ENCODE peak calls at places on chromosomes 4 and X, in four cellular contexts. S, R, E and Y are unnamed samples.

GRCh38 chrX:12405306-12405705 is 267.0 kb downstream of the FRMPD4 start:
- DNase-seq in S (no peak), R (no peak), E (no peak), Y (no peak)

GRCh38 chr4:184695178-184695896 is 38.6 kb downstream of the CENPU start:
- DNase-seq in S (no peak), R (no peak), E (no peak), Y (no peak)

GRCh38 chrX:5415738-5416137 is 812.9 kb downstream of the NLGN4X start:
- DNase-seq in S (no peak), R (no peak), E (no peak), Y (no peak)

GRCh38 chrX:153922932-153923857 is 2.9 kb downstream of the ARHGAP4 start:
- DNase-seq in S (peak; percentile 89), R (no peak), E (peak; percentile 91), Y (peak; percentile 72)

GRCh38 chr4:169618286-169618685 is 2.1 kb upstream of the CLCN3 start:
- DNase-seq in S (no peak), R (no peak), E (no peak), Y (no peak)

GRCh38 chrX:106780664-106781377 is 21.7 kb upstream of the TBC1D8B start:
- DNase-seq in S (no peak), R (no peak), E (no peak), Y (no peak)

GRCh38 chr4:53558981-53559620 is 32.2 kb downstream of the LNX1 start:
- DNase-seq in S (no peak), R (no peak), E (no peak), Y (no peak)

GRCh38 chrX:40012039-40012799 is 85.5 kb downstream of the BCOR start:
- DNase-seq in S (peak; percentile 58), R (no peak), E (peak; percentile 40), Y (no peak)

GRCh38 chrX:120476714-120477113 is 7.6 kb upstream of the LAMP2 start:
- DNase-seq in S (no peak), R (no peak), E (no peak), Y (no peak)

GRCh38 chrX:21723097-21723496 is 34.8 kb downstream of the SMPX start:
- DNase-seq in S (no peak), R (no peak), E (no peak), Y (peak; percentile 56)

GRCh38 chr4:23822181-23822580 is 67.7 kb downstream of the PPARGC1A start:
- DNase-seq in S (no peak), R (no peak), E (no peak), Y (no peak)

GRCh38 chr4:104395219-104395618 is 99.5 kb downstream of the CXXC4 start:
- DNase-seq in S (no peak), R (no peak), E (no peak), Y (peak; percentile 85)

GRCh38 chrX:42996861-42997260 is 218.9 kb upstream of the PPP1R2C start:
- DNase-seq in S (no peak), R (no peak), E (no peak), Y (no peak)

GRCh38 chrX:40644821-40645358 is 2.5 kb downstream of the CXorf38 start:
- DNase-seq in S (peak; percentile 68), R (peak; percentile 49), E (no peak), Y (no peak)

GRCh38 chr4:155405059-155405458 is 28.3 kb upstream of the MAP9 start:
- DNase-seq in S (no peak), R (no peak), E (no peak), Y (no peak)

GRCh38 chr4:153418581-153418980 is 47.6 kb upstream of the TMEM131L start:
- DNase-seq in S (no peak), R (no peak), E (no peak), Y (peak; percentile 34)

GRCh38 chrX:73867144-73867543 is 304.1 kb downstream of the CHIC1 start:
- DNase-seq in S (no peak), R (no peak), E (no peak), Y (peak; percentile 5)

GRCh38 chrX:153333271-153333670 is 682 bp upstream of the ZNF275 start:
- DNase-seq in S (no peak), R (no peak), E (no peak), Y (no peak)

GRCh38 chrX:48648299-48648698 is 35.3 kb upstream of the WAS start:
- DNase-seq in S (peak; percentile 59), R (no peak), E (peak; percentile 72), Y (peak; percentile 89)

GRCh38 chrX:138791551-138791950 is 80.0 kb upstream of the FGF13 start:
- DNase-seq in S (no peak), R (no peak), E (no peak), Y (no peak)

GRCh38 chrX:285076-285677 is 4.0 kb downstream of the PLCXD1 start:
- DNase-seq in S (no peak), R (no peak), E (no peak), Y (no peak)

GRCh38 chrX:290476-291166 is 9.4 kb downstream of the PLCXD1 start:
- DNase-seq in S (no peak), R (no peak), E (no peak), Y (no peak)

GRCh38 chrX:291411-291901 is 10.3 kb downstream of the PLCXD1 start:
- DNase-seq in S (no peak), R (no peak), E (peak; percentile 3), Y (no peak)

GRCh38 chrX:288561-288991 is 7.4 kb downstream of the PLCXD1 start:
- DNase-seq in S (no peak), R (no peak), E (no peak), Y (no peak)

DNA sequence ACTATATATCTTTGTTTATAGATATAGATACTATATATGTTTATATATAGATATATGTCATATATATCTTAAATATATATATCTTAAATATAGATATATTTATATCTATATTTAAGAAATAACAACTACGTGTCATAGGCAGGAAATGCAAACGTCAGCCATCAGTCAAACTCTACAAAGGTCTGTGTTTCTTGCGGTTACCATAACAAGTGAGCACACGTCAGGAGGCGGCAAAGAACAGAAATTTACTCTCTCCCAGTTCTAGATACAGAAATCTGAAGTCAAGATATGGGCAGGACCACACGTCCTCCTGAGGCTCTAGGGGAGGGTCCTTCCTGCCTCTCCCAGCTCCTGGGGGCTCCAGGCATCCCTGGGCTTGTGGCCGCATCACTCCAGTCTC is 6.5 kb downstream of the PLCXD1 start:
- DNase-seq in S (no peak), R (no peak), E (no peak), Y (no peak)
- H3K27ac ChIP-seq in S (no peak overlapping the region), R (no peak overlapping the region), E (no peak overlapping the region), Y (no peak overlapping the region)

GRCh38 chr4:99808260-99808857 is 8.3 kb upstream of the DAPP1 start:
- DNase-seq in S (no peak), R (peak; percentile 62), E (peak; percentile 88), Y (peak; percentile 78)
- H3K27me3 ChIP-seq in S (no peaks in the 10 kb centered on the region), R (no peaks in the 10 kb centered on the region), E (no peaks in the 10 kb centered on the region), Y (peaks cover 3% of the 10 kb centered on the region)

GRCh38 chr4:105967058-105967658 is 71.9 kb downstream of the NPNT start:
- DNase-seq in S (no peak), R (no peak), E (no peak), Y (no peak)
- H3K27ac ChIP-seq in S (peak overlapping the region; percentile 4), R (no peak overlapping the region), E (no peak overlapping the region), Y (no peak overlapping the region)

DNA sequence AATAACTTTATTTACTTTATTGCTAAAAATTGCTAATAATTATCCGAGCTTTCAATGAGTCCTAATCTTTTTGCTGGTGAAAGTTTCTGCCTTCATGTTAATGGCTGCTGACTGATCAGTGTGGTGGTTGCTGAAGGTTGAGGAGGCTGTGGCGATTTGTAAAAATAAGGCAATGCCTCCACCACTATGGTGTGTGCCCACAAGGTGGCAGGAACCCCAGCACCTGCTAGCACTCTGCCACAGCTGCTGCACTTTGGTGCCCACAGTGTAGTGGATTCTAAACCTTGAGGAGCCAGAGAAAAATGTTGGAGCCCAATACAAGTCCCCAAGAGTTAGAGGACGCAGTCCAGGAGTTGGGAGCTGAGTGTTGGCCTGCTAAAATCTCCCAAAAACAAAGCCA is 1237.1 kb downstream of the PCDH19 start:
- DNase-seq in S (no peak), R (no peak), E (no peak), Y (no peak)
- H3K27me3 ChIP-seq in S (peaks cover 4% of the 10 kb centered on the region), R (no peaks in the 10 kb centered on the region), E (peaks cover 22% of the 10 kb centered on the region), Y (no peaks in the 10 kb centered on the region)

GRCh38 chr4:82373816-82374740 is at the start of gene HNRNPD:
- DNase-seq in S (peak; percentile 99), R (peak; percentile 93), E (peak; percentile 100), Y (peak; percentile 100)

GRCh38 chr4:82372502-82372873 is 1.3 kb downstream of the HNRNPD start:
- DNase-seq in S (no peak), R (no peak), E (peak; percentile 55), Y (peak; percentile 61)

GRCh38 chr4:82372874-82373815 is 646 bp downstream of the HNRNPD start:
- DNase-seq in S (peak; percentile 72), R (peak; percentile 69), E (peak; percentile 94), Y (peak; percentile 92)

GRCh38 chr4:82367438-82368097 is 6.2 kb downstream of the HNRNPD start:
- DNase-seq in S (no peak), R (no peak), E (no peak), Y (no peak)

DNA sequence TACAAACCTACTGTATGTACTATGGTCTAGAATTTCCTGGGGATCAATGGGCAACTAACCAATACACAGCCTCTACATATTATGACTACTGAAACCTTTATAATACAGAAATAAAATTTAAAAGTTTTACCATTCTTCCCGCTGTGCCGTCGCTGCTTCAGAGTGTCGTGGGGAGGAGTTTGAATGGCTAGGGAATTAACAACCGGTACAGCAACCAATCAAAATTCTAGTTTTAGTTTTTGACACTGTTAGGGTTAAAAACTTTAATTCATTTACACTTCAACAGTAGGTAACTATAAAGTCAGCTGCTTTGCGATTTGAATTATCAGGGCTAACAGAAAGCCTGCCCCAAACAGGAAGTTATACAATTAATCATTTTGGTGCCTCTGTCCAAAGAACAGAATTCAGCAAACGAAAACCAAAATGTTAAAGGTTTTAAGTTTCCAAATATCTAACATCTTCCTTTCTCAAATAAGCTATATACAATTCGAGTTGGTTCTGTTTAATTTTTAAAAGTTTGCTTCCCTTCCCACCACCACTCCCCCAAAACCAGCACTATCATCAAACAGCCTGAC is 2.3 kb downstream of the HNRNPD start:
- DNase-seq in S (no peak), R (no peak), E (no peak), Y (peak; percentile 44)
- H3K27ac ChIP-seq in S (peak overlapping the region; percentile 99), R (no peak overlapping the region), E (peak overlapping the region; percentile 100), Y (peak overlapping the region; percentile 99)

DNA sequence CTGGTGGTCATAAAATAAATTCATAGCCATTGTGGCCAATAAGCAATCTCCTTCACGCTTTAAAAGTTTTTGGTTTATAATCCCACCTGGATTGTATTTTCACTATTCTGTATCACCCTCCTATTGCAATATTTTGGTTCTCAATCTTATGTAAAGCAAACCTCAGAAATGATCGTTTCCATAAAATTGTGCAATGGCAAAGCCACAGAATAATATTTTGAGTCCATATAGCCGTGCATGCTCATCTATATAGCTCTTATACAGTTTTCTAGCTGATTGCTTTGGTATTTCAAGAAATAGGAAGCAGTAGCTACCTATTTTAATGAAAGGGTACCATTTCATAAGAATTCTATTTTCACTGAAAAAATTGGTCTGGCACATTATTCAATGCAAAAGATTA is 10.0 kb upstream of the HAND2 start:
- DNase-seq in S (no peak), R (no peak), E (no peak), Y (no peak)
- H3K27me3 ChIP-seq in S (no peaks in the 10 kb centered on the region), R (no peaks in the 10 kb centered on the region), E (no peaks in the 10 kb centered on the region), Y (no peaks in the 10 kb centered on the region)